ENCODE peak calls at places on chromosomes 6 and 20, in five cellular contexts. M, X, T, G and R are unnamed samples.

GRCh38 chr6:53628354-53629119 is 37.0 kb downstream of the KLHL31 start:
- DNase-seq in M (no peak), X (no peak), T (peak), G (peak), R (no peak)

GRCh38 chr6:72552938-72553337 is 68.9 kb upstream of the KCNQ5 start:
- DNase-seq in M (no peak), X (no peak), T (peak), G (peak), R (no peak)

GRCh38 chr6:100203391-100203790 is 209.4 kb upstream of the MCHR2 start:
- DNase-seq in M (no peak), X (no peak), T (peak), G (peak), R (no peak)

GRCh38 chr6:166598441-166599138 is 12.1 kb upstream of the RAMACL start:
- DNase-seq in M (no peak), X (no peak), T (peak), G (peak), R (no peak)

GRCh38 chr6:84461461-84461860 is 234.0 kb upstream of the CEP162 start:
- DNase-seq in M (no peak), X (no peak), T (no peak), G (no peak), R (no peak)

GRCh38 chr6:106275692-106276091 is 49.9 kb downstream of the ATG5 start:
- DNase-seq in M (no peak), X (peak), T (no peak), G (no peak), R (no peak)

GRCh38 chr6:144150673-144151009 is 324 bp downstream of the STX11 start:
- DNase-seq in M (no peak), X (peak), T (no peak), G (peak), R (no peak)

GRCh38 chr6:112253842-112254816 is at the start of gene LAMA4:
- DNase-seq in M (no peak), X (no peak), T (peak), G (no peak), R (peak)

GRCh38 chr6:13881621-13882165 is 43.1 kb upstream of the RNF182 start:
- DNase-seq in M (no peak), X (no peak), T (no peak), G (no peak), R (no peak)

GRCh38 chr20:31716818-31717477 is 5.7 kb downstream of the BCL2L1 start:
- DNase-seq in M (no peak), X (no peak), T (no peak), G (no peak), R (no peak)

GRCh38 chr20:51639206-51639832 is 96.8 kb upstream of the NFATC2 start:
- DNase-seq in M (peak), X (peak), T (peak), G (peak), R (peak)

GRCh38 chr20:59931511-59932312 is 1.7 kb downstream of the SYCP2 start:
- DNase-seq in M (no peak), X (no peak), T (no peak), G (no peak), R (no peak)

GRCh38 chr6:45668705-45669104 is 291.0 kb upstream of the SUPT3H start:
- DNase-seq in M (no peak), X (no peak), T (no peak), G (no peak), R (no peak)

GRCh38 chr6:157954150-157955117 is 27.2 kb upstream of the SYNJ2 start:
- DNase-seq in M (no peak), X (no peak), T (peak), G (peak), R (no peak)

GRCh38 chr20:57053798-57054552 is 212.5 kb downstream of the BMP7 start:
- DNase-seq in M (no peak), X (no peak), T (no peak), G (no peak), R (no peak)

GRCh38 chr6:24919404-24919892 is 16.3 kb downstream of the RIPOR2 start:
- DNase-seq in M (no peak), X (peak), T (no peak), G (no peak), R (peak)

DNA sequence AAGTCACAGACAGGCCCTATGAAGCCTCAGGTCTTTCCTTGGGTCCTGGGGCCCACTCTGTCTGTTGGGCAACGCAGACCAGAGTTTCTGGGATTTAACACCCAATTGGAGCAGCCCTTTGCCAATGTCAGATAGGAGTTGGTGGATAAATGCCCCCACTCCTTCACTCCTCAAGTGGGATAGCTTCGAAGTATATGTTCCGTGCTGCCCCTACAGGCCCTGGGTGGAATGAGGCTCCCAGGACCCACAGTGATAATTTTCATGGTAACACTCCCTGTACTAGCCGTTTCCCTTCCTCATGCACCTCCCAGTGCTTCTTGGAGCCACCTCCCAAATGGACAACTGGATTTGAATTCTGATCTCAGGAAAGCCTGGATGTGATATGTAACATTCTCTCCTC is 145.4 kb downstream of the FOXA2 start:
- DNase-seq in M (no peak), X (peak), T (peak), G (no peak), R (no peak)
- TF ChIP-seq CTCF in M (no peak), X (peak), T (peak), G (peak), R (no peak)

GRCh38 chr6:133376743-133377142 is 135.6 kb downstream of the EYA4 start:
- DNase-seq in M (no peak), X (no peak), T (no peak), G (no peak), R (no peak)

GRCh38 chr6:133377219-133377618 is 136.1 kb downstream of the EYA4 start:
- DNase-seq in M (no peak), X (no peak), T (no peak), G (no peak), R (no peak)

GRCh38 chr6:133380047-133380446 is 138.9 kb downstream of the EYA4 start:
- DNase-seq in M (no peak), X (no peak), T (no peak), G (no peak), R (no peak)

GRCh38 chr6:133380723-133381122 is 139.6 kb downstream of the EYA4 start:
- DNase-seq in M (no peak), X (no peak), T (no peak), G (no peak), R (no peak)
- TF ChIP-seq CTCF in M (no peak), X (no peak), T (no peak), G (no peak), R (no peak)

GRCh38 chr6:132598473-132598872 is 8.9 kb upstream of the TAAR5 start:
- DNase-seq in M (no peak), X (peak), T (peak), G (peak), R (no peak)
- TF ChIP-seq CTCF in M (no peak), X (peak), T (peak), G (peak), R (no peak)

GRCh38 chr20:37081717-37082289 is 14.0 kb downstream of the RBL1 start:
- DNase-seq in M (no peak), X (peak), T (peak), G (no peak), R (peak)
- TF ChIP-seq CTCF in M (no peak), X (peak), T (peak), G (peak), R (peak)

DNA sequence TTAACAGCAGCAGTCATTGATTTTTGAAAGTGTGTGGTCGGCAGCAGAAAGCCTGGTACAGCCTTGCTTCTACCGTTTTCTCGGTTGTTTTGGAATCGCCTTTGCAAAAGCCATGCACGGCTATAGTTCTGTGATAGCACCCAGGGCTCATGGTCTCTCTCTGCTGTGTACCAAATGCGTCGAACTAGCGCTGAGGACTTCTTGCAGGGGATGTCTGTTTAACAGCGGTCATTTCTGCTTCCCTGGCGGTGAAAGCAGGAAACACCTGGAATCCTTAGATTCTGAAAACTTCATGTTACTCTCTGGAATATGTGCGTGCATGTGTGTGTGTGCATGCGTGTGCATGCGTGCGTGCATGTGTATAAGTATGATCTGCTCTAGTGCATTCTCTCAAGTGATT is 26.1 kb upstream of the GCNT2 start:
- DNase-seq in M (no peak), X (no peak), T (no peak), G (no peak), R (no peak)
- TF ChIP-seq CTCF in M (no peak), X (no peak), T (no peak), G (no peak), R (no peak)

DNA sequence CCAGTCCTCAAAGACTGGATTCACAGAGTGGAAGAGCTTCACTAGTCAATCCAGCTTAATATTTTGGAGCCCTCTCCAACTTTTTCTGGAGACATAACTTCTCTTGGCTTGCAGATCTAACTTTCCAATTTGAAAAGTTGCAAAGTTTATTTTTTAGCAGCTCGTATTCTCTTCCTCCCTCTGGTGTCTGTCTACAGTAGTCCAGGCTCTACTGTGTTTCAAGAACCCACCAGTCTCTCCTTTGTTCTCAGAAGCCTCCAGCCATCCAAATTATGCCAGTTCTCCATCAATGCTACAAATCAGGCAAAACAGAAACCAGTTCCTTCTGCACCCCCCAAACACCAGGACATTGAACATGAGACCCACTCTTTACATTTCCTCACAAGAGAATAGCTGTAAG is 376.1 kb upstream of the OPRM1 start:
- DNase-seq in M (no peak), X (no peak), T (no peak), G (no peak), R (no peak)
- TF ChIP-seq CTCF in M (no peak), X (no peak), T (no peak), G (no peak), R (no peak)

GRCh38 chr20:25481235-25481917 is 73.9 kb downstream of the GINS1 start:
- DNase-seq in M (no peak), X (no peak), T (no peak), G (no peak), R (no peak)
- TF ChIP-seq CTCF in M (no peak), X (no peak), T (no peak), G (no peak), R (no peak)